ENCODE peak calls at places on chromosome 12, in seven cellular contexts. One of them, this sample, is unnamed.
A peak's percentile ranks its signal among the peaks of the same experiment; 100 is the strongest.

GRCh38 chr12:124759841-124760508 is 103.7 kb downstream of the SCARB1 start:
- DNase-seq in H1: no peak
- DNase-seq in A549: no peak
- DNase-seq in stomach: peak; percentile 54
- DNase-seq in tibial nerve: no peak
- DNase-seq in upper lobe of left lung: peak; percentile 65
- DNase-seq in transverse colon: no peak
- DNase-seq in this sample: no peak

GRCh38 chr12:12626471-12626870 is 14.8 kb downstream of the CREBL2 start:
- DNase-seq in H1: no peak
- DNase-seq in A549: no peak
- DNase-seq in stomach: no peak
- DNase-seq in tibial nerve: no peak
- DNase-seq in upper lobe of left lung: no peak
- DNase-seq in transverse colon: no peak
- DNase-seq in this sample: no peak

GRCh38 chr12:1644523-1645438 is 15.8 kb downstream of the WNT5B start:
- DNase-seq in H1: no peak
- DNase-seq in A549: no peak
- DNase-seq in stomach: peak; percentile 80
- DNase-seq in tibial nerve: peak; percentile 73
- DNase-seq in upper lobe of left lung: no peak
- DNase-seq in transverse colon: peak; percentile 68
- DNase-seq in this sample: no peak

GRCh38 chr12:48788852-48789775 is at the start of gene ADCY6:
- DNase-seq in H1: peak; percentile 86
- DNase-seq in A549: peak; percentile 79
- DNase-seq in stomach: peak; percentile 87
- DNase-seq in tibial nerve: peak; percentile 58
- DNase-seq in upper lobe of left lung: peak; percentile 88
- DNase-seq in transverse colon: peak; percentile 84
- DNase-seq in this sample: no peak

GRCh38 chr12:122355702-122356101 is 66.8 kb downstream of the CLIP1 start:
- DNase-seq in H1: no peak
- DNase-seq in A549: no peak
- DNase-seq in stomach: no peak
- DNase-seq in tibial nerve: no peak
- DNase-seq in upper lobe of left lung: no peak
- DNase-seq in transverse colon: no peak
- DNase-seq in this sample: no peak

GRCh38 chr12:56377310-56377988 is 14.8 kb upstream of the APOF start:
- DNase-seq in H1: no peak
- DNase-seq in A549: no peak
- DNase-seq in stomach: no peak
- DNase-seq in tibial nerve: no peak
- DNase-seq in upper lobe of left lung: no peak
- DNase-seq in transverse colon: no peak
- DNase-seq in this sample: no peak

GRCh38 chr12:28683371-28683770 is 465.7 kb upstream of the FAR2 start:
- DNase-seq in H1: no peak
- DNase-seq in A549: no peak
- DNase-seq in stomach: no peak
- DNase-seq in tibial nerve: no peak
- DNase-seq in upper lobe of left lung: no peak
- DNase-seq in transverse colon: no peak
- DNase-seq in this sample: no peak

GRCh38 chr12:95336387-95337067 is 118.9 kb downstream of the VEZT start:
- DNase-seq in H1: peak; percentile 74
- DNase-seq in A549: peak; percentile 77
- DNase-seq in stomach: peak; percentile 79
- DNase-seq in tibial nerve: peak; percentile 70
- DNase-seq in upper lobe of left lung: peak; percentile 78
- DNase-seq in transverse colon: peak; percentile 66
- DNase-seq in this sample: no peak

GRCh38 chr12:40921563-40922163 is 229.4 kb downstream of the CNTN1 start:
- DNase-seq in H1: no peak
- DNase-seq in A549: no peak
- DNase-seq in stomach: no peak
- DNase-seq in tibial nerve: no peak
- DNase-seq in upper lobe of left lung: no peak
- DNase-seq in transverse colon: no peak
- DNase-seq in this sample: no peak

GRCh38 chr12:116346751-116347150 is 69.3 kb upstream of the MED13L start:
- DNase-seq in H1: no peak
- DNase-seq in A549: peak; percentile 48
- DNase-seq in stomach: no peak
- DNase-seq in tibial nerve: no peak
- DNase-seq in upper lobe of left lung: no peak
- DNase-seq in transverse colon: no peak
- DNase-seq in this sample: no peak

GRCh38 chr12:108967869-108968540 is 52.9 kb downstream of the SVOP start:
- DNase-seq in H1: no peak
- DNase-seq in A549: peak; percentile 56
- DNase-seq in stomach: no peak
- DNase-seq in tibial nerve: no peak
- DNase-seq in upper lobe of left lung: no peak
- DNase-seq in transverse colon: no peak
- DNase-seq in this sample: no peak

DNA sequence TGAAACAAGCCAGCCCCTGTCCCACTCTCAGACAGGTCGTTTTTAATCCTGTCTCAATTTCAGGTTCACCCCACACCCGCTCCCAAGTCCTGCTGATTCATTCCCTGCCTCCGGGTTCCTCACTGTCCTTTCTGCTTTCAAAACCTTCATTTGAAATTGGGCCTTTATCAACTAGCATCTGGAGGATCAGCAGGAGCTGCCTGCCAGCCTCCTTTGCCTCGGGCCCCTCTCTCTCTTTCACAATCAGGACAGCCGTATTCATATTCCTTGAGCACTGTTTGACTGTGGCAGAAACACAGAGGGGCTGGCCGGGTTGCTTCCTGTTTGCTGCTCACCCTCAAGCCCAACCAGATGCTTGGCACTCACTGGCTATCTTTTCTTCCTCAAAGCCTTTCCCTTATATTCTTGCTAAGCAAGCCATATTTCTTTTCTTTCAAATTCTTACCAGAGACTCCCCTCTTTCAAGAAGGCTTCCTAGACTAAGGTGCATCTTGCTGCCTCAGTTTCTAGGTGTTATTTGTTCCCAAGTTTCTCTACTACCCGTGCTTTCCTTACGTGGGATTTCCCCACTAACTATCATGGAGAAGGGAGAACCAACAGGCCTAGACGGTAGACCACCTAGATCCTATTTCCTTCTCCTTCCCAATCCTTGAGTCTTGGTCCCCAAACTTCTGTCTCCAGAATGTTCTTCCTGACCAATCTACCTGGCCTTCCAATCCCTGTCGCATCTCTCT is 3.0 kb downstream of the GALNT6 start:
- DNase-seq in H1: no peak
- DNase-seq in A549: no peak
- DNase-seq in stomach: no peak
- DNase-seq in tibial nerve: no peak
- DNase-seq in upper lobe of left lung: peak; percentile 40
- DNase-seq in transverse colon: no peak
- DNase-seq in this sample: no peak
- TF ChIP-seq EP300 in H1: no peak
- TF ChIP-seq EP300 in A549: no peak
- TF ChIP-seq EP300 in stomach: no peak
- TF ChIP-seq EP300 in tibial nerve: no peak
- TF ChIP-seq EP300 in upper lobe of left lung: no peak
- TF ChIP-seq EP300 in transverse colon: no peak
- TF ChIP-seq EP300 in this sample: no peak

GRCh38 chr12:6869049-6870021 is 2.0 kb downstream of the TPI1 start:
- DNase-seq in H1: peak; percentile 97
- DNase-seq in A549: peak; percentile 82
- DNase-seq in stomach: peak; percentile 91
- DNase-seq in tibial nerve: peak; percentile 88
- DNase-seq in upper lobe of left lung: peak; percentile 80
- DNase-seq in transverse colon: peak; percentile 90
- DNase-seq in this sample: peak; percentile 96

GRCh38 chr12:6868211-6869048 is 1.1 kb downstream of the TPI1 start:
- DNase-seq in H1: peak; percentile 52
- DNase-seq in A549: no peak
- DNase-seq in stomach: no peak
- DNase-seq in tibial nerve: no peak
- DNase-seq in upper lobe of left lung: no peak
- DNase-seq in transverse colon: no peak
- DNase-seq in this sample: no peak

GRCh38 chr12:6873094-6874006 is at the start of gene SPSB2:
- DNase-seq in H1: peak; percentile 100
- DNase-seq in A549: peak; percentile 88
- DNase-seq in stomach: peak; percentile 99
- DNase-seq in tibial nerve: peak; percentile 91
- DNase-seq in upper lobe of left lung: peak; percentile 100
- DNase-seq in transverse colon: peak; percentile 99
- DNase-seq in this sample: peak; percentile 99

GRCh38 chr12:6872073-6873048 is 742 bp downstream of the SPSB2 start:
- DNase-seq in H1: peak; percentile 98
- DNase-seq in A549: peak; percentile 78
- DNase-seq in stomach: peak; percentile 88
- DNase-seq in tibial nerve: peak; percentile 84
- DNase-seq in upper lobe of left lung: peak; percentile 91
- DNase-seq in transverse colon: peak; percentile 91
- DNase-seq in this sample: no peak

DNA sequence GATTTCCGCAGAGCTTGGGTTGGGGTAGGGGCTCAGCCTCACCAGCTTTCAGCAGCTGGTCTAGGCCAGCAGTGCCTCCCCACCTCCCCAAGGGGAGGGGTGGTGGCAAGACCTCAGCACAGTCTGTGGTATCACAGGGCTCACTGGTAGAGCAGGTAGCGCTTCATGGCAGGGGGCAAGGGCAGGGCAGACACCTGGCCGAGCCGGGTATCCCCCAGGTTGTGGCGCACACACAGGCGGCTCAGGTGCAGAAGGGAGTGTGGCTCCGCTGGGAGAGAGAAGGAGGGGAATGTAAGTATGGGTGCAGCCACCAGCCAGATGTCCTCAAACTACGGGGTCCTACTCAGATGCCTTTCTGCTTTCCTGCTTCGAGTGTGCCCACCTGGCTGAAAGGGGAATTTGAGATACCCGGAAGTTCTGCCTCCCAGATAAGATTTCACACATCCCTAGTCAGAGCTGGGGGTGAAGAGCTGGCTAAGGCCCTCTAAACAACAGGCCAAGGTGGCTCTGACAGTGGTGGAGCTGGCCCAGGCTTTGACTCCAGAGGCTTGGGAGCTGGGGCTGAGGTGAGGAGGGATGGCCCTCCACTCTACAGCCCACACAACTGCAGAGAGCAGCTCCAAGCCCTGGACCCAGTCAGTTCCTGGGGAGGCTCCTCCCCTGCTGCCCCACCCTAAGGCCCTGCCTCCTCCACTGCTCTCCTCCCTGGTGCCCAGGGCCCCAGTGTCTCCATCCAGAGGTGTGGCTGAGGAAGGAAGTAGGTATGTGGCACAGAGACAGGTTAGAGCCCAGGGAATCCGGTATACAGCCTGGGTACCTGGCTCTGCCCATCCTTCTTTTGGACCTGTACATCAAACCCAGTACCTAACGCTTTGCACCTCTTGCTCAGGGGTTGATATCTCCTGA is 1.8 kb downstream of the SPSB2 start:
- DNase-seq in H1: peak; percentile 58
- DNase-seq in A549: peak; percentile 76
- DNase-seq in stomach: peak; percentile 45
- DNase-seq in tibial nerve: no peak
- DNase-seq in upper lobe of left lung: peak; percentile 72
- DNase-seq in transverse colon: peak; percentile 83
- DNase-seq in this sample: no peak
- TF ChIP-seq POLR2A in H1: no peak
- TF ChIP-seq POLR2A in A549: peak; percentile 65
- TF ChIP-seq POLR2A in stomach: no peak
- TF ChIP-seq POLR2A in tibial nerve: no peak
- TF ChIP-seq POLR2A in upper lobe of left lung: no peak
- TF ChIP-seq POLR2A in transverse colon: peak; percentile 40
- TF ChIP-seq POLR2A in this sample: no peak

GRCh38 chr12:38141861-38142260 is 174.7 kb upstream of the ALG10B start:
- DNase-seq in H1: no peak
- DNase-seq in A549: no peak
- DNase-seq in stomach: no peak
- DNase-seq in tibial nerve: no peak
- DNase-seq in upper lobe of left lung: no peak
- DNase-seq in transverse colon: no peak
- DNase-seq in this sample: no peak

GRCh38 chr12:38141239-38141638 is 175.3 kb upstream of the ALG10B start:
- DNase-seq in H1: no peak
- DNase-seq in A549: no peak
- DNase-seq in stomach: no peak
- DNase-seq in tibial nerve: no peak
- DNase-seq in upper lobe of left lung: no peak
- DNase-seq in transverse colon: no peak
- DNase-seq in this sample: no peak

GRCh38 chr12:38142974-38143373 is 173.6 kb upstream of the ALG10B start:
- DNase-seq in H1: no peak
- DNase-seq in A549: peak; percentile 20
- DNase-seq in stomach: peak; percentile 38
- DNase-seq in tibial nerve: no peak
- DNase-seq in upper lobe of left lung: no peak
- DNase-seq in transverse colon: no peak
- DNase-seq in this sample: no peak

GRCh38 chr12:38144049-38144448 is 172.5 kb upstream of the ALG10B start:
- DNase-seq in H1: no peak
- DNase-seq in A549: no peak
- DNase-seq in stomach: no peak
- DNase-seq in tibial nerve: no peak
- DNase-seq in upper lobe of left lung: no peak
- DNase-seq in transverse colon: no peak
- DNase-seq in this sample: no peak

DNA sequence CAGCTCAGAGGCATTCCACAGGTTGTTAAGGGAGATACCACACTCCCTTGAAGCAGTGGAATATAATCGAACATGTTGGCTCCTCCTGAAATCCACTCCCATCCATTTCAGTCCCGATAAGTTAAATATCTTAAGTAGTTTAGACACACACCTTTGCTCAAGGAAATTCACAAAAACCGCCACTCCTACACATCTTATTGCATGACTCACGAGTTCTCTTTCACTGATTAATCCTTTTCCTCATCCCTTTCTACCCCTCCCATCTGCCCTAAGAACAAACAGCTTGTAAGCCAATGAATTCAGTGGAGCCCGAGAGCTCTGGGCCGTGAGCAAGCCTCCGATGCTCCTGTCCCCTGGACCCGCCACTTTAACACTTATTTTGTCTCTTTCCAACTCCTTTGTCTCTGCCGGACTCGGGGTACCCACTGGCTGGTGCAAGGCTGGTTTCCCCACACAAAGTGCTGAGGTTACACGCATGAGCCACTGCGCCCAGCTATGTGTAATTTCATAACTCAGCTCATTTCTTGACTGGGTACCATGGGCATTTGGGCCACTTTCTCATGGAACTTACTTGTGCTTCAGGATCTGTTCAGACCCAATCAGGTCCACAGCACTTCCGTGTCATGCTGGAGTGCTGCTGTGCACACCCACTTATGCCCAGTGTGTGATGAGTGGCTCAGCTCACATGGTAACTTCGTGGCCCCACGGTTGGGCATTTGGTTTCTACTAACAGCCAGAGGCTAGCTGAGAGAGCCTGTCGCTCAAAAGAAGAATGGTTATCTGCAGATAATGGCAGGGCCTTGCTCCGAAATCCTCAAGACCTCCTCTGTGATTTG is 171.8 kb upstream of the ALG10B start:
- DNase-seq in H1: no peak
- DNase-seq in A549: no peak
- DNase-seq in stomach: no peak
- DNase-seq in tibial nerve: no peak
- DNase-seq in upper lobe of left lung: no peak
- DNase-seq in transverse colon: no peak
- DNase-seq in this sample: peak; percentile 78
- TF ChIP-seq EP300 in H1: no peak
- TF ChIP-seq EP300 in A549: no peak
- TF ChIP-seq EP300 in stomach: no peak
- TF ChIP-seq EP300 in tibial nerve: no peak
- TF ChIP-seq EP300 in upper lobe of left lung: no peak
- TF ChIP-seq EP300 in transverse colon: no peak
- TF ChIP-seq EP300 in this sample: no peak

GRCh38 chr12:630656-631632 is 32.3 kb downstream of the NINJ2 start:
- DNase-seq in H1: peak; percentile 69
- DNase-seq in A549: no peak
- DNase-seq in stomach: peak; percentile 72
- DNase-seq in tibial nerve: no peak
- DNase-seq in upper lobe of left lung: peak; percentile 85
- DNase-seq in transverse colon: peak; percentile 84
- DNase-seq in this sample: no peak
- TF ChIP-seq POLR2A in H1: no peak
- TF ChIP-seq POLR2A in A549: no peak
- TF ChIP-seq POLR2A in stomach: no peak
- TF ChIP-seq POLR2A in tibial nerve: peak; percentile 10
- TF ChIP-seq POLR2A in upper lobe of left lung: peak; percentile 22
- TF ChIP-seq POLR2A in transverse colon: peak; percentile 29
- TF ChIP-seq POLR2A in this sample: peak; percentile 24